ENCODE peak calls at places on chromosomes 1 and 21, in six cellular contexts. H, L, J, Z, E and B are unnamed samples.

GRCh38 chr1:245606157-245606725 is 451.5 kb downstream of the KIF26B start:
- DNase-seq in H (no peak), L (peak; percentile 68), J (no peak), Z (no peak), E (no peak), B (no peak)

GRCh38 chr1:10681296-10682113 is 114.9 kb downstream of the CASZ1 start:
- DNase-seq in H (no peak), L (peak; percentile 34), J (no peak), Z (no peak), E (no peak), B (no peak)

GRCh38 chr1:59342801-59343575 is 46.1 kb downstream of the FGGY start:
- DNase-seq in H (no peak), L (no peak), J (no peak), Z (no peak), E (no peak), B (no peak)

GRCh38 chr1:31605908-31606427 is 11.5 kb upstream of the HCRTR1 start:
- DNase-seq in H (no peak), L (no peak), J (no peak), Z (no peak), E (peak; percentile 32), B (no peak)

GRCh38 chr1:225388372-225388771 is 39.5 kb downstream of the LBR start:
- DNase-seq in H (no peak), L (no peak), J (no peak), Z (no peak), E (no peak), B (no peak)

GRCh38 chr1:26349886-26350244 is 4.1 kb downstream of the CRYBG2 start:
- DNase-seq in H (no peak), L (no peak), J (no peak), Z (no peak), E (no peak), B (no peak)

GRCh38 chr1:32494196-32494595 is 29.3 kb downstream of the ZBTB8B start:
- DNase-seq in H (no peak), L (peak; percentile 66), J (no peak), Z (no peak), E (peak; percentile 57), B (no peak)

GRCh38 chr1:180309338-180309737 is 79.3 kb downstream of the LHX4 start:
- DNase-seq in H (no peak), L (no peak), J (no peak), Z (no peak), E (peak; percentile 53), B (no peak)

GRCh38 chr1:86872086-86872485 is 41.8 kb downstream of the SELENOF start:
- DNase-seq in H (no peak), L (no peak), J (no peak), Z (no peak), E (no peak), B (no peak)

GRCh38 chr1:9253706-9254105 is 19.1 kb downstream of the H6PD start:
- DNase-seq in H (no peak), L (peak; percentile 64), J (no peak), Z (no peak), E (no peak), B (no peak)

GRCh38 chr1:78490861-78491310 is at the start of gene PTGFR:
- DNase-seq in H (peak; percentile 21), L (peak; percentile 55), J (peak; percentile 68), Z (peak; percentile 52), E (peak; percentile 41), B (peak; percentile 77)

GRCh38 chr1:55542901-55543504 is 327.8 kb upstream of the USP24 start:
- DNase-seq in H (no peak), L (no peak), J (no peak), Z (no peak), E (peak; percentile 67), B (no peak)

GRCh38 chr1:203906932-203907331 is 45.5 kb downstream of the SNRPE start:
- DNase-seq in H (no peak), L (no peak), J (no peak), Z (no peak), E (peak; percentile 89), B (no peak)

GRCh38 chr21:37363936-37364335 is 2.6 kb upstream of the DYRK1A start:
- DNase-seq in H (no peak), L (no peak), J (no peak), Z (no peak), E (no peak), B (no peak)

GRCh38 chr1:210726621-210727020 is 397.9 kb downstream of the HHAT start:
- DNase-seq in H (peak; percentile 43), L (peak; percentile 83), J (peak; percentile 74), Z (no peak), E (peak; percentile 28), B (peak; percentile 81)

GRCh38 chr1:229249854-229250644 is 20.9 kb upstream of the RAB4A start:
- DNase-seq in H (no peak), L (no peak), J (no peak), Z (no peak), E (no peak), B (no peak)

GRCh38 chr1:165057956-165058355 is 298.6 kb downstream of the LMX1A start:
- DNase-seq in H (no peak), L (no peak), J (no peak), Z (no peak), E (peak; percentile 36), B (no peak)

GRCh38 chr1:12063141-12064072 is at the start of gene TNFRSF8:
- DNase-seq in H (no peak), L (peak; percentile 17), J (peak; percentile 44), Z (no peak), E (peak; percentile 15), B (no peak)

GRCh38 chr1:175749075-175749474 is 5.7 kb upstream of the TNR start:
- DNase-seq in H (no peak), L (no peak), J (no peak), Z (no peak), E (no peak), B (no peak)

GRCh38 chr21:26142363-26142762 is 28.2 kb downstream of the APP start:
- DNase-seq in H (no peak), L (no peak), J (no peak), Z (no peak), E (no peak), B (no peak)

GRCh38 chr1:108817016-108817415 is 39.9 kb downstream of the AKNAD1 start:
- DNase-seq in H (no peak), L (no peak), J (no peak), Z (peak; percentile 69), E (peak; percentile 96), B (no peak)

GRCh38 chr1:115409097-115409852 is 71.2 kb upstream of the NGF start:
- DNase-seq in H (no peak), L (no peak), J (no peak), Z (no peak), E (no peak), B (no peak)

GRCh38 chr1:53074313-53075154 is 12.5 kb downstream of the PODN start:
- DNase-seq in H (no peak), L (no peak), J (peak; percentile 7), Z (peak; percentile 8), E (no peak), B (no peak)

GRCh38 chr1:112904071-112904830 is 51.7 kb downstream of the SLC16A1 start:
- DNase-seq in H (no peak), L (no peak), J (no peak), Z (no peak), E (peak; percentile 98), B (no peak)

GRCh38 chr1:11828511-11828910 is 19.1 kb downstream of the NPPA start:
- DNase-seq in H (no peak), L (no peak), J (no peak), Z (no peak), E (no peak), B (no peak)

GRCh38 chr1:9904571-9904970 is 5.5 kb downstream of the CTNNBIP1 start:
- DNase-seq in H (no peak), L (no peak), J (no peak), Z (no peak), E (no peak), B (no peak)

GRCh38 chr1:10903421-10903820 is 107.0 kb upstream of the CASZ1 start:
- DNase-seq in H (no peak), L (no peak), J (no peak), Z (no peak), E (no peak), B (no peak)

GRCh38 chr1:3931310-3931700 is 31.2 kb upstream of the C1orf174 start:
- DNase-seq in H (no peak), L (no peak), J (no peak), Z (no peak), E (no peak), B (no peak)

GRCh38 chr1:209106237-209106741 is 477.2 kb upstream of the CAMK1G start:
- DNase-seq in H (no peak), L (no peak), J (peak; percentile 17), Z (no peak), E (no peak), B (peak; percentile 18)

GRCh38 chr1:88985692-88986091 is 6.7 kb downstream of the KYAT3 start:
- DNase-seq in H (no peak), L (no peak), J (no peak), Z (no peak), E (peak; percentile 16), B (no peak)

GRCh38 chr1:68542586-68542985 is 45.7 kb upstream of the DEPDC1 start:
- DNase-seq in H (no peak), L (no peak), J (no peak), Z (no peak), E (peak; percentile 47), B (no peak)

GRCh38 chr21:42688841-42689371 is 35.5 kb downstream of the PDE9A start:
- DNase-seq in H (no peak), L (no peak), J (peak; percentile 53), Z (no peak), E (no peak), B (no peak)
- TF ChIP-seq CTCF in H (no peak), L (no peak), J (no peak), Z (no peak), E (no peak), B (no peak)

GRCh38 chr1:39672551-39672947 is 642 bp upstream of the NT5C1A start:
- DNase-seq in H (no peak), L (peak; percentile 26), J (peak; percentile 68), Z (no peak), E (no peak), B (peak; percentile 50)
- TF ChIP-seq CTCF in H (peak; percentile 57), L (peak; percentile 74), J (peak; percentile 33), Z (peak; percentile 26), E (no peak), B (peak; percentile 58)

GRCh38 chr1:16017461-16018303 is at the start of gene HSPB7:
- DNase-seq in H (no peak), L (peak; percentile 97), J (peak; percentile 71), Z (peak; percentile 60), E (no peak), B (peak; percentile 50)
- TF ChIP-seq CTCF in H (peak; percentile 24), L (no peak), J (no peak), Z (no peak), E (no peak), B (no peak)

GRCh38 chr1:177425241-177425640 is 254.5 kb downstream of the BRINP2 start:
- DNase-seq in H (no peak), L (no peak), J (no peak), Z (no peak), E (no peak), B (no peak)

GRCh38 chr1:177432897-177433296 is 262.1 kb downstream of the BRINP2 start:
- DNase-seq in H (no peak), L (no peak), J (no peak), Z (no peak), E (no peak), B (no peak)

GRCh38 chr1:177426533-177426932 is 255.8 kb downstream of the BRINP2 start:
- DNase-seq in H (no peak), L (no peak), J (no peak), Z (no peak), E (no peak), B (no peak)

GRCh38 chr1:177429234-177429633 is 258.5 kb downstream of the BRINP2 start:
- DNase-seq in H (no peak), L (no peak), J (no peak), Z (no peak), E (no peak), B (no peak)

GRCh38 chr1:177431123-177431522 is 260.4 kb downstream of the BRINP2 start:
- DNase-seq in H (no peak), L (no peak), J (no peak), Z (no peak), E (no peak), B (no peak)
- TF ChIP-seq CTCF in H (no peak), L (no peak), J (no peak), Z (no peak), E (no peak), B (no peak)